ENCODE peak calls at places on chromosomes 5 and 9, in eight cellular contexts. I, Z, B, H, Y, X, V and R are unnamed samples.

GRCh38 chr9:133701321-133701980 is 36.7 kb downstream of the SARDH start:
- DNase-seq in I (no peak), Z (peak; percentile 71), B (peak; percentile 56), H (no peak), Y (no peak), X (no peak), V (peak; percentile 13), R (peak; percentile 30)

GRCh38 chr9:133064241-133065069 is 2.7 kb downstream of the CEL start:
- DNase-seq in I (no peak), Z (no peak), B (no peak), H (no peak), Y (no peak), X (no peak), V (no peak), R (no peak)

GRCh38 chr5:179986328-179986727 is 78.6 kb upstream of the TBC1D9B start:
- DNase-seq in I (no peak), Z (no peak), B (no peak), H (no peak), Y (no peak), X (no peak), V (no peak), R (no peak)

GRCh38 chr5:149403923-149404745 is 25.0 kb upstream of the IL17B start:
- DNase-seq in I (no peak), Z (peak; percentile 67), B (no peak), H (no peak), Y (no peak), X (no peak), V (no peak), R (peak; percentile 27)

GRCh38 chr9:114386361-114386885 is 1.4 kb downstream of the AKNA start:
- DNase-seq in I (no peak), Z (no peak), B (no peak), H (no peak), Y (no peak), X (no peak), V (no peak), R (no peak)

GRCh38 chr5:127031147-127031862 is 947 bp upstream of the MARCHF3 start:
- DNase-seq in I (no peak), Z (peak; percentile 15), B (peak; percentile 8), H (no peak), Y (peak; percentile 86), X (peak; percentile 57), V (no peak), R (no peak)

GRCh38 chr5:137296213-137296702 is 202.9 kb downstream of the SPOCK1 start:
- DNase-seq in I (no peak), Z (no peak), B (no peak), H (no peak), Y (no peak), X (peak; percentile 65), V (no peak), R (no peak)

GRCh38 chr9:127899200-127899943 is at the start of gene ST6GALNAC6:
- DNase-seq in I (peak; percentile 51), Z (peak; percentile 65), B (peak; percentile 60), H (peak; percentile 83), Y (peak; percentile 93), X (peak; percentile 88), V (peak; percentile 84), R (peak; percentile 77)

GRCh38 chr9:89815061-89815902 is 210.5 kb downstream of the GADD45G start:
- DNase-seq in I (no peak), Z (no peak), B (no peak), H (no peak), Y (peak; percentile 53), X (no peak), V (no peak), R (no peak)

GRCh38 chr5:165130656-165131055 is 1625.2 kb downstream of the MAT2B start:
- DNase-seq in I (no peak), Z (no peak), B (no peak), H (no peak), Y (no peak), X (no peak), V (no peak), R (no peak)

GRCh38 chr9:3875371-3876132 is 349.8 kb upstream of the RFX3 start:
- DNase-seq in I (no peak), Z (peak; percentile 98), B (no peak), H (no peak), Y (no peak), X (no peak), V (no peak), R (no peak)

GRCh38 chr9:131400627-131401026 is 6.7 kb downstream of the PRRC2B start:
- DNase-seq in I (no peak), Z (no peak), B (no peak), H (no peak), Y (no peak), X (no peak), V (no peak), R (no peak)

GRCh38 chr5:76403963-76404693 is 1.0 kb downstream of the IQGAP2 start:
- DNase-seq in I (no peak), Z (no peak), B (peak; percentile 58), H (no peak), Y (peak; percentile 87), X (peak; percentile 79), V (peak; percentile 14), R (peak; percentile 60)